ENCODE peak calls at places on chromosome X, in ten cellular contexts. N is activated CD8-positive, alpha-beta memory T cell treated with anti-CD3 and anti-CD28 coated beads, Interleukin-2, amount 50 U/mL, for 4 hours; R is T47D; J is tibial artery; M is stimulated activated CD4-positive, alpha-beta T cell treated with anti-CD3 and anti-CD28 coated beads, Interleukin-4, amount 100 ng/mL, for 4 hours; X is pulmonary artery endothelial cell; L is neuronal stem cell; O is M059J; Z is NCI-H774; I is stimulated activated CD8-positive, alpha-beta memory T cell treated with anti-CD3 and anti-CD28 coated beads, Interleukin-7, amount 100 ng/mL, for 1 hour. E is an unnamed sample.

GRCh38 chrX:134601240-134601639 is 57.0 kb downstream of the PLAC1 start:
- DNase-seq in I (no peak), X (no peak), J (no peak), L (no peak), N (no peak), M (no peak), O (peak; percentile 75), R (no peak), Z (no peak), E (no peak)

GRCh38 chrX:13488706-13489105 is 80.7 kb upstream of the EGFL6 start:
- DNase-seq in M (no peak), O (no peak), R (no peak), X (no peak), Z (no peak), J (no peak), I (no peak), L (no peak), N (no peak), E (no peak)

GRCh38 chrX:107675823-107676555 is 47.7 kb downstream of the PRPS1 start:
- DNase-seq in O (peak; percentile 43), L (no peak), I (no peak), Z (no peak), M (no peak), R (no peak), J (peak; percentile 81), N (no peak), X (no peak), E (no peak)

GRCh38 chrX:12309040-12309732 is 170.9 kb downstream of the FRMPD4 start:
- DNase-seq in J (no peak), O (peak; percentile 26), X (no peak), I (no peak), M (no peak), L (no peak), R (peak; percentile 2), Z (no peak), N (no peak), E (no peak)

GRCh38 chrX:38275615-38276014 is 51.7 kb downstream of the RPGR start:
- DNase-seq in I (no peak), J (no peak), L (no peak), Z (no peak), O (peak; percentile 86), M (no peak), N (no peak), R (no peak), X (no peak), E (peak; percentile 66)

GRCh38 chrX:121649414-121649813 is 602.0 kb downstream of the GLUD2 start:
- DNase-seq in M (no peak), Z (no peak), I (no peak), R (no peak), J (no peak), L (no peak), N (no peak), O (no peak), X (no peak), E (no peak)

GRCh38 chrX:19543951-19544359 is 28.6 kb upstream of the MAP3K15 start:
- DNase-seq in L (no peak), R (no peak), J (no peak), O (no peak), I (no peak), X (no peak), Z (no peak), M (no peak), N (no peak), E (no peak)

GRCh38 chrX:143768976-143769375 is 48.4 kb upstream of the SPANXN2 start:
- DNase-seq in J (no peak), Z (no peak), X (no peak), M (no peak), I (no peak), R (no peak), L (no peak), O (no peak), N (no peak), E (no peak)

GRCh38 chrX:37711991-37712390 is 26.4 kb downstream of the XK start:
- DNase-seq in R (no peak), X (no peak), M (no peak), I (no peak), O (no peak), Z (no peak), L (no peak), J (no peak), N (no peak), E (no peak)

GRCh38 chrX:9393571-9393970 is 71.3 kb upstream of the TBL1X start:
- DNase-seq in I (no peak), J (no peak), X (no peak), N (no peak), R (no peak), Z (no peak), O (no peak), M (no peak), L (no peak), E (no peak)

GRCh38 chrX:109268340-109268739 is 213.5 kb downstream of the GUCY2F start:
- DNase-seq in I (no peak), L (no peak), R (no peak), O (no peak), X (no peak), N (no peak), Z (no peak), J (no peak), M (no peak), E (no peak)

GRCh38 chrX:66162331-66162822 is 1.7 kb upstream of the HEPH start:
- DNase-seq in I (no peak), N (no peak), J (no peak), Z (no peak), O (no peak), R (no peak), X (no peak), M (no peak), L (no peak), E (no peak)

GRCh38 chrX:23788946-23789345 is 6.0 kb downstream of the SAT1 start:
- DNase-seq in R (no peak), J (no peak), M (no peak), Z (no peak), X (no peak), N (no peak), L (no peak), O (peak; percentile 28), I (no peak), E (no peak)

GRCh38 chrX:80817002-80817401 is 7.3 kb upstream of the BRWD3 start:
- DNase-seq in J (no peak), O (peak; percentile 34), Z (no peak), I (no peak), R (no peak), N (no peak), M (no peak), L (no peak), X (no peak), E (no peak)

GRCh38 chrX:94045724-94046123 is 371.7 kb downstream of the FAM133A start:
- DNase-seq in L (no peak), O (no peak), I (no peak), Z (no peak), X (no peak), R (no peak), N (no peak), M (no peak), J (no peak), E (no peak)

GRCh38 chrX:118560380-118560932 is 64.8 kb downstream of the DOCK11 start:
- DNase-seq in I (no peak), R (no peak), X (no peak), J (no peak), L (peak; percentile 51), N (no peak), O (no peak), Z (peak; percentile 0), M (no peak), E (no peak)

GRCh38 chrX:18890724-18891560 is 93.0 kb downstream of the PHKA2 start:
- DNase-seq in M (no peak), R (no peak), X (no peak), Z (no peak), L (no peak), J (no peak), O (no peak), N (no peak), I (no peak), E (no peak)

GRCh38 chrX:65697915-65698796 is 30.7 kb downstream of the MSN start:
- DNase-seq in J (no peak), M (peak; percentile 46), Z (no peak), X (no peak), N (peak; percentile 75), R (no peak), L (no peak), O (peak; percentile 68), I (peak; percentile 55), E (no peak)

GRCh38 chrX:103792916-103793540 is 16.4 kb downstream of the PLP1 start:
- DNase-seq in N (no peak), X (no peak), L (no peak), R (no peak), O (peak; percentile 76), M (no peak), I (no peak), J (no peak), Z (no peak), E (peak; percentile 25)

E was measured in BJ.